ENCODE peak calls at places on chromosomes 11 and 22, in ten cellular contexts. One of them, this sample, is unnamed.

GRCh38 chr22:44449683-44450425 is 48.2 kb downstream of the RTL6 start:
- DNase-seq in DMS79: no peak
- DNase-seq in myocyte: no peak
- DNase-seq in sciatic nerve: peak
- DNase-seq in activated naive CD4-positive, alpha-beta T cell treated with anti-CD3 and anti-CD28 coated beads for 36 hours: no peak
- DNase-seq in NT2/D1: no peak
- DNase-seq in caudate nucleus: no peak
- DNase-seq in AG04450: no peak
- DNase-seq in A172: no peak
- DNase-seq in activated T-cell treated with anti-CD3 and anti-CD28 coated beads, Interleukin-2, amount 50 U/mL, for 48 hours: peak
- DNase-seq in this sample: no peak

GRCh38 chr11:102494216-102494615 is 36.3 kb downstream of the MMP7 start:
- DNase-seq in AG04450: no peak
- DNase-seq in NT2/D1: no peak
- DNase-seq in myocyte: peak
- DNase-seq in caudate nucleus: no peak
- DNase-seq in activated naive CD4-positive, alpha-beta T cell treated with anti-CD3 and anti-CD28 coated beads for 36 hours: no peak
- DNase-seq in sciatic nerve: no peak
- DNase-seq in activated T-cell treated with anti-CD3 and anti-CD28 coated beads, Interleukin-2, amount 50 U/mL, for 48 hours: no peak
- DNase-seq in DMS79: no peak
- DNase-seq in A172: peak
- DNase-seq in this sample: peak

GRCh38 chr11:1841511-1842148 is 2.8 kb downstream of the TNNI2 start:
- DNase-seq in activated T-cell treated with anti-CD3 and anti-CD28 coated beads, Interleukin-2, amount 50 U/mL, for 48 hours: no peak
- DNase-seq in A172: no peak
- DNase-seq in DMS79: no peak
- DNase-seq in AG04450: no peak
- DNase-seq in sciatic nerve: no peak
- DNase-seq in activated naive CD4-positive, alpha-beta T cell treated with anti-CD3 and anti-CD28 coated beads for 36 hours: no peak
- DNase-seq in myocyte: no peak
- DNase-seq in NT2/D1: no peak
- DNase-seq in caudate nucleus: no peak
- DNase-seq in this sample: no peak

GRCh38 chr11:9025101-9025850 is 21.5 kb upstream of the NRIP3 start:
- DNase-seq in activated naive CD4-positive, alpha-beta T cell treated with anti-CD3 and anti-CD28 coated beads for 36 hours: no peak
- DNase-seq in caudate nucleus: no peak
- DNase-seq in activated T-cell treated with anti-CD3 and anti-CD28 coated beads, Interleukin-2, amount 50 U/mL, for 48 hours: no peak
- DNase-seq in AG04450: no peak
- DNase-seq in sciatic nerve: no peak
- DNase-seq in DMS79: no peak
- DNase-seq in myocyte: no peak
- DNase-seq in NT2/D1: no peak
- DNase-seq in A172: no peak
- DNase-seq in this sample: no peak

GRCh38 chr11:80173487-80174136 is 732.8 kb upstream of the TENM4 start:
- DNase-seq in AG04450: no peak
- DNase-seq in activated naive CD4-positive, alpha-beta T cell treated with anti-CD3 and anti-CD28 coated beads for 36 hours: no peak
- DNase-seq in myocyte: no peak
- DNase-seq in activated T-cell treated with anti-CD3 and anti-CD28 coated beads, Interleukin-2, amount 50 U/mL, for 48 hours: no peak
- DNase-seq in caudate nucleus: no peak
- DNase-seq in A172: no peak
- DNase-seq in NT2/D1: no peak
- DNase-seq in sciatic nerve: no peak
- DNase-seq in DMS79: no peak
- DNase-seq in this sample: no peak

GRCh38 chr11:1863352-1864215 is 10.7 kb downstream of the LSP1 start:
- DNase-seq in AG04450: peak
- DNase-seq in caudate nucleus: peak
- DNase-seq in activated T-cell treated with anti-CD3 and anti-CD28 coated beads, Interleukin-2, amount 50 U/mL, for 48 hours: no peak
- DNase-seq in DMS79: no peak
- DNase-seq in myocyte: peak
- DNase-seq in A172: peak
- DNase-seq in activated naive CD4-positive, alpha-beta T cell treated with anti-CD3 and anti-CD28 coated beads for 36 hours: no peak
- DNase-seq in sciatic nerve: peak
- DNase-seq in NT2/D1: peak
- DNase-seq in this sample: peak

GRCh38 chr22:50338860-50339462 is 4.2 kb upstream of the PPP6R2 start:
- DNase-seq in AG04450: no peak
- DNase-seq in caudate nucleus: no peak
- DNase-seq in NT2/D1: no peak
- DNase-seq in DMS79: no peak
- DNase-seq in A172: no peak
- DNase-seq in myocyte: no peak
- DNase-seq in activated T-cell treated with anti-CD3 and anti-CD28 coated beads, Interleukin-2, amount 50 U/mL, for 48 hours: no peak
- DNase-seq in sciatic nerve: no peak
- DNase-seq in activated naive CD4-positive, alpha-beta T cell treated with anti-CD3 and anti-CD28 coated beads for 36 hours: no peak
- DNase-seq in this sample: no peak

GRCh38 chr22:23495614-23496444 is 84.3 kb downstream of the IGLL1 start:
- DNase-seq in AG04450: no peak
- DNase-seq in activated naive CD4-positive, alpha-beta T cell treated with anti-CD3 and anti-CD28 coated beads for 36 hours: peak
- DNase-seq in activated T-cell treated with anti-CD3 and anti-CD28 coated beads, Interleukin-2, amount 50 U/mL, for 48 hours: no peak
- DNase-seq in caudate nucleus: no peak
- DNase-seq in A172: no peak
- DNase-seq in myocyte: no peak
- DNase-seq in sciatic nerve: no peak
- DNase-seq in NT2/D1: no peak
- DNase-seq in DMS79: no peak
- DNase-seq in this sample: no peak

This sample was measured in RCC 7860.